ENCODE peak calls at places on chromosome 10, in six cellular contexts. V is HFFc6, D is heart left ventricle, P is fibroblast of mammary gland, T is nephron progenitor cell, X is astrocyte of the spinal cord. S is an unnamed sample.

GRCh38 chr10:101897633-101898032 is 54.0 kb upstream of the KCNIP2 start:
- DNase-seq in P (peak), T (no peak), X (peak), D (no peak), V (peak), S (no peak)

GRCh38 chr10:102673961-102674511 is 29.8 kb downstream of the TRIM8 start:
- DNase-seq in P (peak), X (peak), T (peak), D (peak), V (peak), S (peak)

GRCh38 chr10:33064706-33065105 is 106.7 kb upstream of the ITGB1 start:
- DNase-seq in P (no peak), D (no peak), T (no peak), V (no peak), X (no peak), S (no peak)

GRCh38 chr10:561721-562120 is 127.7 kb downstream of the DIP2C start:
- DNase-seq in V (no peak), D (no peak), X (no peak), T (no peak), P (no peak), S (no peak)

GRCh38 chr10:127492607-127493250 is 56.4 kb upstream of the NPS start:
- DNase-seq in D (no peak), X (no peak), T (no peak), P (no peak), V (no peak), S (no peak)

GRCh38 chr10:84375011-84375410 is 46.6 kb downstream of the CCSER2 start:
- DNase-seq in D (no peak), T (peak), V (peak), P (peak), X (peak), S (no peak)

GRCh38 chr10:76643465-76643864 is 994.1 kb downstream of the KCNMA1 start:
- DNase-seq in X (no peak), D (no peak), V (no peak), T (no peak), P (no peak), S (no peak)

GRCh38 chr10:31963598-31963980 is 35.0 kb upstream of the ARHGAP12 start:
- DNase-seq in P (no peak), V (no peak), D (no peak), T (no peak), X (no peak), S (no peak)

GRCh38 chr10:95755511-95756004 is 405 bp upstream of the ENTPD1 start:
- DNase-seq in P (peak), V (no peak), T (no peak), X (no peak), D (peak), S (peak)

GRCh38 chr10:17026686-17027485 is 102.7 kb downstream of the CUBN start:
- DNase-seq in X (peak), D (no peak), P (peak), T (no peak), V (peak), S (peak)

GRCh38 chr10:72712136-72712535 is 20.2 kb downstream of the MCU start:
- DNase-seq in D (no peak), P (peak), X (peak), V (no peak), T (no peak), S (no peak)

GRCh38 chr10:46273506-46274477 is 13.0 kb upstream of the ANTXRL start:
- DNase-seq in X (no peak), V (no peak), T (no peak), P (no peak), D (no peak), S (no peak)

GRCh38 chr10:124378817-124379510 is 39.8 kb downstream of the OAT start:
- DNase-seq in D (no peak), X (no peak), T (no peak), V (no peak), P (no peak), S (no peak)

GRCh38 chr10:11589738-11590137 is 21.7 kb downstream of the USP6NL start:
- DNase-seq in D (no peak), T (no peak), P (no peak), X (no peak), V (no peak), S (no peak)

GRCh38 chr10:71191459-71192113 is 20.8 kb upstream of the UNC5B start:
- DNase-seq in X (no peak), D (no peak), T (peak), P (no peak), V (no peak), S (no peak)

GRCh38 chr10:90920986-90921643 is at the start of gene ANKRD1:
- DNase-seq in P (peak), X (peak), V (peak), T (no peak), D (peak), S (no peak)

GRCh38 chr10:3692331-3692860 is 92.6 kb downstream of the KLF6 start:
- DNase-seq in V (no peak), D (no peak), T (no peak), P (no peak), X (no peak), S (no peak)

GRCh38 chr10:103781329-103782061 is 73.9 kb downstream of the SH3PXD2A start:
- DNase-seq in X (peak), T (no peak), V (peak), P (peak), D (no peak), S (no peak)

GRCh38 chr10:50512743-50513416 is 110.9 kb downstream of the SGMS1 start:
- DNase-seq in V (no peak), X (no peak), T (no peak), P (no peak), D (no peak), S (no peak)

GRCh38 chr10:4669585-4669984 is 156.4 kb upstream of the AKR1E2 start:
- DNase-seq in X (no peak), V (no peak), P (no peak), D (no peak), T (no peak), S (no peak)

GRCh38 chr10:95756061-95756751 is at the start of gene ENTPD1:
- DNase-seq in D (no peak), P (peak), T (peak), V (no peak), X (no peak), S (no peak)

GRCh38 chr10:132945894-132946255 is 3.5 kb upstream of the CFAP46 start:
- DNase-seq in X (no peak), V (no peak), D (no peak), T (no peak), P (no peak), S (no peak)

GRCh38 chr10:69965919-69966662 is 86.6 kb upstream of the MACROH2A2 start:
- DNase-seq in V (no peak), D (no peak), T (no peak), X (peak), P (peak), S (no peak)

GRCh38 chr10:69969961-69970360 is 82.7 kb upstream of the MACROH2A2 start:
- DNase-seq in P (no peak), X (no peak), V (no peak), T (no peak), D (no peak), S (no peak)

GRCh38 chr10:69972951-69973350 is 79.7 kb upstream of the MACROH2A2 start:
- DNase-seq in X (no peak), V (peak), T (no peak), P (peak), D (no peak), S (no peak)

GRCh38 chr10:69965086-69965485 is 87.6 kb upstream of the MACROH2A2 start:
- DNase-seq in D (no peak), P (no peak), X (no peak), T (no peak), V (no peak), S (no peak)

DNA sequence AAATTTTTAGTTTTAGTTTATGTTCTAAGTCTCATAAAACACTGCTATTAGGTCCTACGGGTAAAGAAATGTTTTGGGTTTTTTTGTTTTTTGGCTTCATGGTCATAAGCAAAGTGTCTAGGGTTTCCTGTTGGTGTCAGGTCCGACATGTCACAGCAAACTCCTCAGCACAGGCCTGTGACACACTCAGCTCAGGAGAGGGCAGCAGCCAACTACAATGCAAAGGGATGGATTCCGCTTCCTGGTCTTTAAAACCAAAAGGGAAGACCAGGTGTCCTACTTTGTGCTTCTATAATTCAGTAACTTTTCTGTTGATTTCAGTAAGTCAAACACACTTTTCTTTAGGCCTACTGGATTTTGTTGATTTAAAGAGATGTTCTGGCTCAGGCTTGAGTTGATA is 83.8 kb upstream of the MACROH2A2 start:
- DNase-seq in X (no peak), P (peak), D (no peak), T (no peak), V (no peak), S (no peak)
- TF ChIP-seq CTCF in X (peak), P (no peak), D (no peak), T (peak), V (no peak), S (no peak)

GRCh38 chr10:98536551-98536950 is 89.8 kb upstream of the HPS1 start:
- DNase-seq in P (peak), V (peak), D (no peak), T (no peak), X (peak), S (no peak)
- TF ChIP-seq CTCF in P (peak), V (peak), D (no peak), T (no peak), X (no peak), S (no peak)

DNA sequence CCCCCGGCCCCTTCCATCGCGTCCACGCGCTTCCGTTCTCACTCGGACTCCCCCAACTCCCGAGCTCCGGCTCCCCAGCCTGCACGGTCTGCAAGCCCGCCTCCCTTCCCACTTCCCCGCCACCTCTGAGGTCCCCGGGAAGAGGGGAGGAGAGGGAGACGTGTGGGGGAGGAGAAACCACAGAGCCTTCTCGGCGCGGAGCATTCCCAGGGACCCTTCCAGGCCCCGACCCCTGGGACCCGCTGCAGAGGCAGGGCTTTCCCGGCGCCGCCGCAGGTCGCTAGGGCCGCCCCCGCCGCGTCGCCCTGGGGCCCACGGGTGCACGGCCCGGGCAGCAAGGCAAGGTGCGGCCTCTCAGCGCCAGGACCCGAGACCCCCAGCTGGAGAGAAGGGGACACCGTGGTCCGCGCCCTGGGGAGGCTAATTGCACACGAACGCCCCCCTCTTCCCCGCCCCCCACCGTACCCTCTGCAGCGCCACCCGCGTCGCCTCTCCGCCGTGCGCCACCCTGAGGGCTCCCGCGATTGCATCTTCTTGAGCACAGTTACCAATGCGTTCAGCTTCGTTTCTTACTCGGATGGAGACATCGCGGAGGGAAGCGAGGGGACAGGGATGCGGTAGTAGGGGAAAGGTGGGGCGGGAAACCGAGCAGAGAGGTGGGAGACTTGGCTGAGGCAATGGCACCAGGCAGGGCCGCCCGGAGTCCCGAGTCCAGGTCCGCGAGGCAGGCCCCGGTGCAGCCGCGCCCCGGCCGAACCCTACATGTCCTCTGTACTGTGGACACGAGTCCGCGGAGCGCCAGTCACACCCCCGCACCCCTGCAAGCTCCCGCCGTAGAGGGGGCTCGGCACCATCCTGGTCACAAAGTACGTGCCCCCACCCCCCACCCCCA is 29.0 kb downstream of the SKIDA1 start:
- DNase-seq in P (peak), V (peak), T (peak), D (peak), X (peak), S (no peak)
- TF ChIP-seq CTCF in P (peak), V (peak), T (no peak), D (peak), X (peak), S (no peak)

GRCh38 chr10:85888559-85888958 is 478.0 kb downstream of the GRID1 start:
- DNase-seq in T (no peak), X (no peak), D (no peak), V (no peak), P (no peak), S (no peak)
- TF ChIP-seq CTCF in T (no peak), X (no peak), D (no peak), V (no peak), P (no peak), S (no peak)